ENCODE peak calls at places on chromosomes 7 and 10, in seven cellular contexts. One of them, this sample, is unnamed.

GRCh38 chr10:75357500-75357899 is 44.1 kb downstream of the ZNF503 start:
- DNase-seq in uterus: no peak
- DNase-seq in mammary epithelial cell: no peak
- DNase-seq in osteoblast: no peak
- DNase-seq in AG04450: no peak
- DNase-seq in ovary: no peak
- DNase-seq in IMR-90: no peak
- DNase-seq in this sample: no peak

GRCh38 chr10:2137549-2138174 is 400.3 kb upstream of the ADARB2 start:
- DNase-seq in IMR-90: no peak
- DNase-seq in mammary epithelial cell: no peak
- DNase-seq in uterus: no peak
- DNase-seq in AG04450: no peak
- DNase-seq in ovary: no peak
- DNase-seq in osteoblast: no peak
- DNase-seq in this sample: no peak

GRCh38 chr10:132388901-132389630 is 7.9 kb upstream of the PWWP2B start:
- DNase-seq in AG04450: no peak
- DNase-seq in ovary: peak
- DNase-seq in osteoblast: peak
- DNase-seq in IMR-90: no peak
- DNase-seq in uterus: peak
- DNase-seq in mammary epithelial cell: no peak
- DNase-seq in this sample: no peak

GRCh38 chr10:3848005-3848767 is 63.2 kb upstream of the KLF6 start:
- DNase-seq in IMR-90: peak
- DNase-seq in mammary epithelial cell: peak
- DNase-seq in ovary: no peak
- DNase-seq in uterus: no peak
- DNase-seq in AG04450: no peak
- DNase-seq in osteoblast: peak
- DNase-seq in this sample: no peak

GRCh38 chr7:41881313-41882130 is 178.6 kb upstream of the INHBA start:
- DNase-seq in IMR-90: peak
- DNase-seq in ovary: no peak
- DNase-seq in mammary epithelial cell: no peak
- DNase-seq in uterus: no peak
- DNase-seq in osteoblast: peak
- DNase-seq in AG04450: no peak
- DNase-seq in this sample: no peak

GRCh38 chr7:151410405-151411390 is 860 bp upstream of the WDR86 start:
- DNase-seq in uterus: no peak
- DNase-seq in osteoblast: peak
- DNase-seq in ovary: peak
- DNase-seq in IMR-90: no peak
- DNase-seq in AG04450: no peak
- DNase-seq in mammary epithelial cell: no peak
- DNase-seq in this sample: no peak

GRCh38 chr10:22251751-22252285 is 34.0 kb upstream of the EBLN1 start:
- DNase-seq in uterus: peak
- DNase-seq in ovary: peak
- DNase-seq in AG04450: no peak
- DNase-seq in IMR-90: no peak
- DNase-seq in mammary epithelial cell: peak
- DNase-seq in osteoblast: peak
- DNase-seq in this sample: peak

GRCh38 chr10:31274310-31274709 is 44.7 kb upstream of the ZEB1 start:
- DNase-seq in AG04450: no peak
- DNase-seq in IMR-90: peak
- DNase-seq in ovary: no peak
- DNase-seq in uterus: no peak
- DNase-seq in mammary epithelial cell: no peak
- DNase-seq in osteoblast: no peak
- DNase-seq in this sample: no peak

GRCh38 chr7:128166603-128167315 is 74.3 kb upstream of the LEP start:
- DNase-seq in ovary: peak
- DNase-seq in AG04450: no peak
- DNase-seq in mammary epithelial cell: peak
- DNase-seq in osteoblast: peak
- DNase-seq in uterus: no peak
- DNase-seq in IMR-90: no peak
- DNase-seq in this sample: no peak

DNA sequence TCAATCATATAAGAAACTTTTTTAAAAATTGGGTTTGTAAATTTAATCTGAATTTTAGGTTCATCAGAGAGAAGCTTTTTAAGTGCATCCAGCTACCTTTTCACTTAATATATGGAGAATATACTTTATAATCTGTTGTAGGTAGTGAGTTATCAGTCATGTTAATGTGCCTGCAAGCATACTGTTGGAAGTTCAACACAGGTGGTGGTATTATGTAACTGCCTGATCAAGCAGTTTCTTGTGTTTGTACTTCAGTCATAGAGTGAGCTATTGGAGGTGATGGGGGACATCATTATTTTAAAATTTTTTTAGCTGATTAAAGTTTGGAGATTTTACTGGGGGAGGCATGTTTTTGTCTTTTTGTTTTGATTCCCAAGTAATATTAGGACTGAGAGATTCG is 2.5 kb downstream of the TNKS2 start:
- DNase-seq in osteoblast: no peak
- DNase-seq in AG04450: no peak
- DNase-seq in ovary: no peak
- DNase-seq in uterus: no peak
- DNase-seq in mammary epithelial cell: no peak
- DNase-seq in IMR-90: no peak
- DNase-seq in this sample: no peak
- H3K4me3 ChIP-seq in osteoblast: no peak
- H3K4me3 ChIP-seq in AG04450: no peak
- H3K4me3 ChIP-seq in ovary: no peak
- H3K4me3 ChIP-seq in uterus: no peak
- H3K4me3 ChIP-seq in mammary epithelial cell: no peak
- H3K4me3 ChIP-seq in IMR-90: no peak
- H3K4me3 ChIP-seq in this sample: peak

GRCh38 chr10:15068802-15069201 is 19.8 kb downstream of the ACBD7 start:
- DNase-seq in AG04450: no peak
- DNase-seq in mammary epithelial cell: peak
- DNase-seq in IMR-90: peak
- DNase-seq in osteoblast: peak
- DNase-seq in ovary: no peak
- DNase-seq in uterus: no peak
- DNase-seq in this sample: no peak

GRCh38 chr10:15072358-15072757 is 16.2 kb downstream of the ACBD7 start:
- DNase-seq in IMR-90: no peak
- DNase-seq in mammary epithelial cell: no peak
- DNase-seq in ovary: no peak
- DNase-seq in uterus: no peak
- DNase-seq in AG04450: no peak
- DNase-seq in osteoblast: no peak
- DNase-seq in this sample: no peak

GRCh38 chr10:15067154-15067553 is 21.4 kb downstream of the ACBD7 start:
- DNase-seq in uterus: no peak
- DNase-seq in osteoblast: no peak
- DNase-seq in AG04450: no peak
- DNase-seq in IMR-90: no peak
- DNase-seq in mammary epithelial cell: no peak
- DNase-seq in ovary: no peak
- DNase-seq in this sample: no peak

DNA sequence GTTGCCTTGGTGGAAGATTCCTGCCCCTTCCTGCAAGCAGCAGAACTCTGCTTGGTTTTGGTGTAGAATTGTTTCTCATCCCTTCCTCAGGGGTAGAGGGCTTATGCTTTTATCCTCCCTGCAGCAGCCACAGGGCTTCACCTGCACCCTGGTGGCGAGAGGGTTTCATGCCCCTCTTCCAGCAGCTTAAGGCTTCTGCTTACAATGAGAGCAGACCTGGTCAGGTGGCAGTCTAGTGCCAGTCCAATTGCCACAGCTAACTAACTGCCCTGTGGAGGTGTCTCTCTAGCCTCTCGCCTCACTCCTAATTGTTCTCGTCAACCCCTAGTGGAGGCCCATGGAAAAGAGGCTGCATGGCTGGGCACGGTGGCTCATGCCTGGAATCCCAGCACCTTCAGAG is 19.3 kb downstream of the ACBD7 start:
- DNase-seq in uterus: no peak
- DNase-seq in mammary epithelial cell: no peak
- DNase-seq in AG04450: no peak
- DNase-seq in osteoblast: no peak
- DNase-seq in ovary: no peak
- DNase-seq in IMR-90: no peak
- DNase-seq in this sample: no peak
- TF ChIP-seq CTCF in uterus: no peak
- TF ChIP-seq CTCF in mammary epithelial cell: no peak
- TF ChIP-seq CTCF in AG04450: no peak
- TF ChIP-seq CTCF in osteoblast: no peak
- TF ChIP-seq CTCF in ovary: no peak
- TF ChIP-seq CTCF in IMR-90: no peak
- TF ChIP-seq CTCF in this sample: no peak

DNA sequence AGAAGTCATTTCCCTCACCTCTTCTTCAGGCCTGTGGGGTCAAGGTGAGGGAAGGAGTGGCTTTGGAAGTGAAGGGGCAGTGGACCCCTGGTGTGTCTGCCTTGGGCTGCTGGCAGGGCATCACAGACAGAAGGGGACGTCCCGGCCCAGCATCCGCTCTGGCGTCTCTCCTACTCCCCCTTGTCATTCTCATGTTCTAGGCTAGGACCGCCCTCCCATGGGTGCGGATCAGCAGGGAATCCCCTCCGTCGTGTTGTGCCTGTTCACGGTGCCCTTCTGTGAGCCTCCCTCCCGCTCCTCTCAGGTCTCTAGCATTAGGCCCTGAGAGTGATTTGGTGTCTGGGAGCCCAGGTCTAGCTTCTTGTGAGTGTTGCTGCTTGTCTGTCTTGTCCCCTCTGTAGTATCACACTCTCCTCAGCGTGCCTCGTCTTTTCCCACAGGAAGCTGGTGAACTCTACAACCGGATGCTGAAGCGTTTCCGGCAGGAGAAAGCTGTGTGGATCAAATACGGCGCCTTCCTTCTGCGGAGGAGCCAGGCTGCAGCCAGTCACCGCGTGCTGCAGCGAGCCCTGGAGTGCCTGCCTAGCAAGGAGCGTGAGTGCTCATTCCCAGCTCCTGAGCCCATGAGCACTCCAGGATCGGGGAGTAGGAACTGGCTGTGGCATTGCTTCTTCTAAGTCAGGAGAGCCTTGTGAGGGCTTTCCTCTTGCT is 8.5 kb downstream of the CALHM2 start:
- DNase-seq in ovary: no peak
- DNase-seq in mammary epithelial cell: no peak
- DNase-seq in osteoblast: no peak
- DNase-seq in IMR-90: no peak
- DNase-seq in uterus: no peak
- DNase-seq in AG04450: no peak
- DNase-seq in this sample: no peak
- H3K27ac ChIP-seq in ovary: peak
- H3K27ac ChIP-seq in mammary epithelial cell: no peak
- H3K27ac ChIP-seq in osteoblast: no peak
- H3K27ac ChIP-seq in IMR-90: no peak
- H3K27ac ChIP-seq in uterus: peak
- H3K27ac ChIP-seq in AG04450: no peak
- H3K27ac ChIP-seq in this sample: no peak

GRCh38 chr7:156617215-156617614 is 23.4 kb upstream of the RNF32 start:
- DNase-seq in ovary: no peak
- DNase-seq in osteoblast: no peak
- DNase-seq in mammary epithelial cell: no peak
- DNase-seq in uterus: no peak
- DNase-seq in AG04450: no peak
- DNase-seq in IMR-90: no peak
- DNase-seq in this sample: no peak
- H3K4me3 ChIP-seq in ovary: no peak
- H3K4me3 ChIP-seq in osteoblast: no peak
- H3K4me3 ChIP-seq in mammary epithelial cell: no peak
- H3K4me3 ChIP-seq in uterus: no peak
- H3K4me3 ChIP-seq in AG04450: no peak
- H3K4me3 ChIP-seq in IMR-90: no peak
- H3K4me3 ChIP-seq in this sample: no peak

DNA sequence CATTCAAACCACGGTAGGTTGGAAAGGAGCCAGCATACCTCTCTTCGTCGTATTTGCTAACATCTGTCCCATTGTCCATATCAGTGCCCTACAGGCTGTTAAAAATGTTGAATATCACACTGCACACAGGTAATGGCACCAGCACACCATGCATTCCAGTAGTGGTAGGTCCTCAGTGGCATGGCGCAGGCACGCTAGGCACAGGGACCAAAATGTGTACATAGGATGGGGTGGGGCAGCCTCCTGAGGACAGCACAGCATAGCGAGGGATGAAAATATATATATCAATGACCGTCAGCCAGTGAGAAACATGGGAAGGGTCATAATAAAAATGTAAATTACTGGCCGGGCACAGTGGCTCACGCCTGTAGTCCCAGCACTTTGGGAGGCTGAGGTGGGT is 99.9 kb upstream of the CTBP2 start:
- DNase-seq in osteoblast: peak
- DNase-seq in ovary: no peak
- DNase-seq in uterus: no peak
- DNase-seq in mammary epithelial cell: no peak
- DNase-seq in AG04450: no peak
- DNase-seq in IMR-90: no peak
- DNase-seq in this sample: no peak
- TF ChIP-seq CTCF in osteoblast: no peak
- TF ChIP-seq CTCF in ovary: no peak
- TF ChIP-seq CTCF in uterus: no peak
- TF ChIP-seq CTCF in mammary epithelial cell: no peak
- TF ChIP-seq CTCF in AG04450: no peak
- TF ChIP-seq CTCF in IMR-90: no peak
- TF ChIP-seq CTCF in this sample: no peak

GRCh38 chr10:110402077-110402416 is 95.7 kb upstream of the DUSP5 start:
- DNase-seq in AG04450: no peak
- DNase-seq in osteoblast: no peak
- DNase-seq in uterus: no peak
- DNase-seq in IMR-90: no peak
- DNase-seq in ovary: no peak
- DNase-seq in mammary epithelial cell: no peak
- DNase-seq in this sample: no peak
- H3K27ac ChIP-seq in AG04450: no peak
- H3K27ac ChIP-seq in osteoblast: no peak
- H3K27ac ChIP-seq in uterus: no peak
- H3K27ac ChIP-seq in IMR-90: no peak
- H3K27ac ChIP-seq in ovary: no peak
- H3K27ac ChIP-seq in mammary epithelial cell: no peak
- H3K27ac ChIP-seq in this sample: no peak

GRCh38 chr7:97120713-97121457 is 3.4 kb downstream of the SDHAF3 start:
- DNase-seq in uterus: no peak
- DNase-seq in osteoblast: no peak
- DNase-seq in mammary epithelial cell: no peak
- DNase-seq in ovary: no peak
- DNase-seq in IMR-90: no peak
- DNase-seq in AG04450: no peak
- DNase-seq in this sample: no peak

GRCh38 chr7:97117372-97118188 is at the start of gene SDHAF3:
- DNase-seq in ovary: peak
- DNase-seq in AG04450: peak
- DNase-seq in mammary epithelial cell: peak
- DNase-seq in osteoblast: peak
- DNase-seq in IMR-90: peak
- DNase-seq in uterus: peak
- DNase-seq in this sample: peak

GRCh38 chr7:97117035-97117371 is 495 bp upstream of the SDHAF3 start:
- DNase-seq in ovary: no peak
- DNase-seq in mammary epithelial cell: no peak
- DNase-seq in osteoblast: no peak
- DNase-seq in AG04450: no peak
- DNase-seq in uterus: no peak
- DNase-seq in IMR-90: no peak
- DNase-seq in this sample: no peak

GRCh38 chr7:97118306-97118917 is 914 bp downstream of the SDHAF3 start:
- DNase-seq in osteoblast: no peak
- DNase-seq in mammary epithelial cell: no peak
- DNase-seq in IMR-90: no peak
- DNase-seq in uterus: no peak
- DNase-seq in ovary: no peak
- DNase-seq in AG04450: no peak
- DNase-seq in this sample: no peak

GRCh38 chr7:97119747-97120146 is 2.2 kb downstream of the SDHAF3 start:
- DNase-seq in mammary epithelial cell: no peak
- DNase-seq in ovary: no peak
- DNase-seq in AG04450: no peak
- DNase-seq in IMR-90: no peak
- DNase-seq in osteoblast: no peak
- DNase-seq in uterus: no peak
- DNase-seq in this sample: no peak
- H3K4me3 ChIP-seq in mammary epithelial cell: no peak
- H3K4me3 ChIP-seq in ovary: no peak
- H3K4me3 ChIP-seq in AG04450: no peak
- H3K4me3 ChIP-seq in IMR-90: no peak
- H3K4me3 ChIP-seq in osteoblast: no peak
- H3K4me3 ChIP-seq in uterus: no peak
- H3K4me3 ChIP-seq in this sample: no peak